ENCODE peak calls at places on chromosome 16, in seven cellular contexts. Z is activated B cell treated with CpG ODN at 0.5 μM for 24 hours; X is left lung; F is fibroblast of mammary gland; G is CD4-positive, alpha-beta T cell; K is gastrocnemius medialis; J is osteocyte. M is an unnamed sample.

GRCh38 chr16:19817875-19818274 is 66.8 kb downstream of the GPRC5B start:
- DNase-seq in Z (no peak), X (no peak), F (no peak), G (no peak), K (no peak), J (no peak), M (no peak)

GRCh38 chr16:29662000-29662728 is 883 bp upstream of the SPN start:
- DNase-seq in Z (no peak), X (no peak), F (no peak), G (no peak), K (no peak), J (no peak), M (no peak)

GRCh38 chr16:20740007-20740883 is 1.4 kb downstream of the THUMPD1 start:
- DNase-seq in Z (no peak), X (no peak), F (peak; percentile 12), G (peak; percentile 4), K (no peak), J (no peak), M (no peak)

GRCh38 chr16:29308644-29309546 is 97.6 kb downstream of the NPIPB11 start:
- DNase-seq in Z (no peak), X (peak; percentile 57), F (no peak), G (no peak), K (no peak), J (no peak), M (no peak)

GRCh38 chr16:86868070-86868469 is 289.7 kb downstream of the FOXL1 start:
- DNase-seq in Z (no peak), X (no peak), F (no peak), G (no peak), K (no peak), J (no peak), M (no peak)

GRCh38 chr16:14070877-14071575 is at the start of gene MRTFB:
- DNase-seq in Z (peak; percentile 85), X (peak; percentile 92), F (no peak), G (peak; percentile 76), K (peak; percentile 41), J (peak; percentile 94), M (peak; percentile 76)

GRCh38 chr16:7315813-7316212 is 16.8 kb upstream of the RBFOX1 start:
- DNase-seq in Z (no peak), X (no peak), F (no peak), G (no peak), K (no peak), J (no peak), M (no peak)

GRCh38 chr16:50308237-50308965 is 42.0 kb downstream of the ADCY7 start:
- DNase-seq in Z (peak; percentile 11), X (peak; percentile 65), F (no peak), G (no peak), K (no peak), J (peak; percentile 74), M (peak; percentile 14)

GRCh38 chr16:54159490-54160080 is 127.0 kb downstream of the IRX3 start:
- DNase-seq in Z (no peak), X (no peak), F (no peak), G (no peak), K (no peak), J (no peak), M (no peak)

GRCh38 chr16:54265558-54266213 is 20.9 kb downstream of the IRX3 start:
- DNase-seq in Z (no peak), X (no peak), F (peak; percentile 33), G (no peak), K (no peak), J (no peak), M (no peak)

GRCh38 chr16:53893731-53894435 is 189.9 kb downstream of the FTO start:
- DNase-seq in Z (no peak), X (no peak), F (peak; percentile 90), G (no peak), K (peak; percentile 12), J (no peak), M (no peak)

GRCh38 chr16:77336637-77337036 is 98.2 kb downstream of the ADAMTS18 start:
- DNase-seq in Z (no peak), X (no peak), F (no peak), G (no peak), K (no peak), J (no peak), M (no peak)

GRCh38 chr16:50291719-50292565 is 25.6 kb downstream of the ADCY7 start:
- DNase-seq in Z (no peak), X (peak; percentile 74), F (no peak), G (no peak), K (no peak), J (no peak), M (no peak)

GRCh38 chr16:70428178-70428998 is 10.5 kb downstream of the ST3GAL2 start:
- DNase-seq in Z (no peak), X (peak; percentile 96), F (peak; percentile 93), G (no peak), K (peak; percentile 98), J (peak; percentile 91), M (peak; percentile 59)

GRCh38 chr16:87608400-87608985 is 6.2 kb downstream of the JPH3 start:
- DNase-seq in Z (no peak), X (no peak), F (peak; percentile 57), G (peak; percentile 38), K (no peak), J (peak; percentile 93), M (peak; percentile 44)

GRCh38 chr16:23432176-23433128 is 20.5 kb downstream of the COG7 start:
- DNase-seq in Z (no peak), X (no peak), F (no peak), G (no peak), K (no peak), J (no peak), M (no peak)

GRCh38 chr16:21166561-21166961 is 8.1 kb downstream of the LDAF1 start:
- DNase-seq in Z (no peak), X (no peak), F (peak; percentile 22), G (no peak), K (no peak), J (no peak), M (no peak)

GRCh38 chr16:11145173-11145820 is 110.7 kb downstream of the SOCS1 start:
- DNase-seq in Z (no peak), X (peak; percentile 42), F (peak; percentile 77), G (no peak), K (peak; percentile 73), J (no peak), M (no peak)

GRCh38 chr16:89315791-89316581 is 98.5 kb downstream of the ZNF778 start:
- DNase-seq in Z (no peak), X (peak; percentile 59), F (peak; percentile 90), G (peak; percentile 68), K (no peak), J (no peak), M (peak; percentile 71)

GRCh38 chr16:80318107-80318506 is 222.7 kb upstream of the DYNLRB2 start:
- DNase-seq in Z (no peak), X (no peak), F (no peak), G (no peak), K (no peak), J (no peak), M (no peak)
- TF ChIP-seq CTCF in Z (no peak), X (no peak), F (no peak), G (no peak), K (no peak), J (no peak), M (no peak)

DNA sequence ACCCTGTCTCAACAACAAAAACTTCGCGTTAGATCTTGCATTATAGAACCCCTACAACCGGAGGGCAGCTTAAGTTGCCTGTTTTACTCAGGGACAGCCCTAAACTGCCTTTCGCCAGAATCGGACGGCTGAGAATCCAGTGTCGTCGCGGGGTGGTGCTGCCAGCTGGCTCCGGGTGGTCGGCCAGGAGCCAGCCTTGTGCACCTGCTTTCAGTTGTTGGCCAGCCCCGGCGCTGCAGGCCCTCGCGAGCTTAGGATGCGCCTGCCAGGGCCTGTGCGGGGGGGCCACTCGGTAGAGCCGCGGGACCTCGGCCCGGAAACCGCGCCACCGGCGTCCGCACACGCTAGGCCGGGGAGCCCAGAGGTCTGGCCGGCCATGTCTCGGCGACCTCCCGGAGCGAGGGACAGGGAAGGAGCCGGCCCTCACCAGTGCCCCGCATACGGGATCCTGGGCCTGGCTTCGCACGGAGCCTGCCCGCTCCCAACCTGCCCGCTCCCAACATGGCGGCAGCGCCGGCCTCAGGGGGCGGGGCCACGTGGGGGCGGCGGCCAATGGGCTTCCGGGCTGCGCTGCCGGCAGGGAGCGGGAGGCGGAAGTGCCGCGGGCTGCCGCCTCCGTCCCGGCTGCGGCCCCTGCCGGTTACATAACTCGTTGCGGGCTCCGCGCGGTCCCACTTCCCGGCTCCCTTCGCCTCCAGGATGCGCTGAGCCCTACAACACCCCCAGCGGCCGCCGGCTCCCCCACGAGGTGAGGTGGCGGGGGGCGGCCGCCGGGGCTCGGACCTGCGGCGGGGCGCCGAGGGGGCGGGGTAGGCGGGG is 14.2 kb downstream of the NAA60 start:
- DNase-seq in Z (peak; percentile 91), X (peak; percentile 97), F (peak; percentile 77), G (peak; percentile 88), K (peak; percentile 86), J (peak; percentile 97), M (peak; percentile 89)
- TF ChIP-seq CTCF in Z (no peak), X (peak; percentile 53), F (no peak), G (peak; percentile 39), K (peak; percentile 16), J (peak; percentile 59), M (peak; percentile 19)

DNA sequence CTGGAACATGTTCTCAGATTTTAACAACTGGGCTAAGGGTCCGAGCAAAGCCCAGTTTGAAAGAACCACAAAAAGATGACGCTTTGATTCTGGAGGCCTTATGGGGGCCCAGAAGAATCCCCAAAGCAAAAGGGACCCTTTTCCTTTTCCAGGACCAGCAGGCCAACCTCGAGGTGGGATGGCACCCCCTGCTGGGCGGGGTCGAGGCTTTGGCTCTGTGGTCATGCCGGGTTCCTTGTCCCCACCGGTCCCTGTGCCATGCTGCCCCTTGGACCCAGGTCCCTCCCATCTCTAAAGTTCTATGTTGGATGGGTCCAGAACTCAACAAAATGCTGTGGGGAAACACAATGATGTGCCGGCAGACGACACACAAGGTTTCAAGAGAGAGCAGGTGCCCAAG is 30.9 kb downstream of the TMEM204 start:
- DNase-seq in Z (no peak), X (no peak), F (no peak), G (no peak), K (no peak), J (no peak), M (no peak)
- TF ChIP-seq CTCF in Z (no peak), X (no peak), F (peak; percentile 11), G (no peak), K (peak; percentile 6), J (peak; percentile 10), M (no peak)

GRCh38 chr16:1429026-1429425 is 1.9 kb upstream of the PERCC1 start:
- DNase-seq in Z (no peak), X (no peak), F (no peak), G (no peak), K (no peak), J (no peak), M (no peak)

GRCh38 chr16:1427473-1428461 is 3.1 kb upstream of the PERCC1 start:
- DNase-seq in Z (no peak), X (no peak), F (no peak), G (no peak), K (no peak), J (no peak), M (no peak)

GRCh38 chr16:1429631-1430030 is 1.2 kb upstream of the PERCC1 start:
- DNase-seq in Z (no peak), X (no peak), F (no peak), G (no peak), K (no peak), J (no peak), M (no peak)

GRCh38 chr16:1426734-1427451 is 4.0 kb upstream of the PERCC1 start:
- DNase-seq in Z (no peak), X (no peak), F (no peak), G (no peak), K (no peak), J (no peak), M (no peak)

DNA sequence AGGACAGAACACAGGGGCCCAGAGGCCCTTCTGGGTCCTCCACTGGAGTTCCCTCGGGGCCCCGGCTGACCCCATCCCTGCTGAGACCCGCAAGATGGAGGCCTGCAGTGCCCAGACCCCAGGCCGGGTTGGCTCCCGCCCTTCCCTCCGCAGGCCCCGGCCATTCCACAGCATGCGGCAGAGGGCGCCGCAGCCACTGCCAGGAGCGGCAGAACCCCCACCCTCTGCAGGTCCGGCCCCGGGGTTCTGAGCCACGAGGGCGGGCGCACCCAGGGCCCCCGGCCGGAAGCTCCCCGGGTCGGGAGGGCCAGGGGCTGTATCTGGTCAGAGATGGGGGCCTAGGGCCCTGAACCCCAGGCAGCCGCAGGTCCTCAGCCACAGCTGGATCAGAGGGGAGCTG is 2.4 kb upstream of the PERCC1 start:
- DNase-seq in Z (peak; percentile 62), X (no peak), F (peak; percentile 26), G (peak; percentile 19), K (no peak), J (no peak), M (no peak)
- TF ChIP-seq CTCF in Z (no peak), X (no peak), F (peak; percentile 39), G (peak; percentile 25), K (no peak), J (no peak), M (no peak)